ENCODE peak calls at places on chromosome 21, in six cellular contexts. One of them, this sample, is unnamed.

GRCh38 chr21:36499578-36500471 is 19.9 kb upstream of the CLDN14 start:
- DNase-seq in cerebellum: no peak
- DNase-seq in lung: no peak
- DNase-seq in CMK: no peak
- DNase-seq in ureter: peak; percentile 50
- DNase-seq in iris pigment epithelial cell: peak; percentile 44
- DNase-seq in this sample: peak; percentile 93

GRCh38 chr21:21436012-21436545 is 437.9 kb downstream of the NCAM2 start:
- DNase-seq in cerebellum: no peak
- DNase-seq in lung: no peak
- DNase-seq in CMK: no peak
- DNase-seq in ureter: no peak
- DNase-seq in iris pigment epithelial cell: peak; percentile 50
- DNase-seq in this sample: no peak

GRCh38 chr21:20874202-20874601 is 124.0 kb upstream of the NCAM2 start:
- DNase-seq in cerebellum: no peak
- DNase-seq in lung: no peak
- DNase-seq in CMK: no peak
- DNase-seq in ureter: no peak
- DNase-seq in iris pigment epithelial cell: no peak
- DNase-seq in this sample: no peak

GRCh38 chr21:44295163-44295601 is 4.7 kb upstream of the PFKL start:
- DNase-seq in cerebellum: no peak
- DNase-seq in lung: no peak
- DNase-seq in CMK: no peak
- DNase-seq in ureter: no peak
- DNase-seq in iris pigment epithelial cell: no peak
- DNase-seq in this sample: no peak

GRCh38 chr21:37446552-37446951 is 80.0 kb downstream of the DYRK1A start:
- DNase-seq in cerebellum: no peak
- DNase-seq in lung: no peak
- DNase-seq in CMK: no peak
- DNase-seq in ureter: no peak
- DNase-seq in iris pigment epithelial cell: no peak
- DNase-seq in this sample: no peak

GRCh38 chr21:42513985-42514882 is 582 bp downstream of the SLC37A1 start:
- DNase-seq in cerebellum: peak; percentile 30
- DNase-seq in lung: no peak
- DNase-seq in CMK: no peak
- DNase-seq in ureter: peak; percentile 64
- DNase-seq in iris pigment epithelial cell: peak; percentile 10
- DNase-seq in this sample: peak; percentile 73

GRCh38 chr21:32921632-32922230 is 104.0 kb upstream of the OLIG2 start:
- DNase-seq in cerebellum: no peak
- DNase-seq in lung: no peak
- DNase-seq in CMK: peak; percentile 58
- DNase-seq in ureter: no peak
- DNase-seq in iris pigment epithelial cell: no peak
- DNase-seq in this sample: no peak

GRCh38 chr21:34363733-34364132 is at the start of gene KCNE2:
- DNase-seq in cerebellum: no peak
- DNase-seq in lung: no peak
- DNase-seq in CMK: no peak
- DNase-seq in ureter: no peak
- DNase-seq in iris pigment epithelial cell: no peak
- DNase-seq in this sample: peak; percentile 8

GRCh38 chr21:45545691-45546531 is 3.7 kb upstream of the SLC19A1 start:
- DNase-seq in cerebellum: no peak
- DNase-seq in lung: no peak
- DNase-seq in CMK: no peak
- DNase-seq in ureter: peak; percentile 43
- DNase-seq in iris pigment epithelial cell: no peak
- DNase-seq in this sample: peak; percentile 42

GRCh38 chr21:38356898-38357297 is 100.1 kb downstream of the KCNJ15 start:
- DNase-seq in cerebellum: no peak
- DNase-seq in lung: no peak
- DNase-seq in CMK: no peak
- DNase-seq in ureter: peak; percentile 26
- DNase-seq in iris pigment epithelial cell: no peak
- DNase-seq in this sample: no peak

GRCh38 chr21:38567577-38568360 is 69.5 kb upstream of the ERG start:
- DNase-seq in cerebellum: no peak
- DNase-seq in lung: peak; percentile 20
- DNase-seq in CMK: no peak
- DNase-seq in ureter: no peak
- DNase-seq in iris pigment epithelial cell: peak; percentile 82
- DNase-seq in this sample: no peak

GRCh38 chr21:41086551-41086950 is 81.4 kb upstream of the BACE2 start:
- DNase-seq in cerebellum: no peak
- DNase-seq in lung: no peak
- DNase-seq in CMK: no peak
- DNase-seq in ureter: no peak
- DNase-seq in iris pigment epithelial cell: no peak
- DNase-seq in this sample: no peak

GRCh38 chr21:41562101-41563000 is 54.4 kb upstream of the TMPRSS2 start:
- DNase-seq in cerebellum: peak; percentile 21
- DNase-seq in lung: peak; percentile 68
- DNase-seq in CMK: no peak
- DNase-seq in ureter: no peak
- DNase-seq in iris pigment epithelial cell: no peak
- DNase-seq in this sample: peak; percentile 70

GRCh38 chr21:45475004-45475685 is 67.1 kb downstream of the SLC19A1 start:
- DNase-seq in cerebellum: no peak
- DNase-seq in lung: no peak
- DNase-seq in CMK: no peak
- DNase-seq in ureter: no peak
- DNase-seq in iris pigment epithelial cell: no peak
- DNase-seq in this sample: no peak

GRCh38 chr21:41213081-41213480 is 45.1 kb downstream of the BACE2 start:
- DNase-seq in cerebellum: no peak
- DNase-seq in lung: no peak
- DNase-seq in CMK: no peak
- DNase-seq in ureter: no peak
- DNase-seq in iris pigment epithelial cell: no peak
- DNase-seq in this sample: no peak

GRCh38 chr21:35340273-35340672 is 291.2 kb upstream of the RUNX1 start:
- DNase-seq in cerebellum: no peak
- DNase-seq in lung: no peak
- DNase-seq in CMK: no peak
- DNase-seq in ureter: no peak
- DNase-seq in iris pigment epithelial cell: no peak
- DNase-seq in this sample: no peak

GRCh38 chr21:34243562-34243961 is 120.2 kb upstream of the KCNE2 start:
- DNase-seq in cerebellum: no peak
- DNase-seq in lung: peak; percentile 29
- DNase-seq in CMK: no peak
- DNase-seq in ureter: no peak
- DNase-seq in iris pigment epithelial cell: peak; percentile 26
- DNase-seq in this sample: peak; percentile 49

GRCh38 chr21:29737188-29737587 is 202.6 kb downstream of the GRIK1 start:
- DNase-seq in cerebellum: peak; percentile 10
- DNase-seq in lung: no peak
- DNase-seq in CMK: no peak
- DNase-seq in ureter: no peak
- DNase-seq in iris pigment epithelial cell: no peak
- DNase-seq in this sample: no peak

This sample was measured in left lobe of liver.